ENCODE peak calls at places on chromosomes 11 and 22, in five cellular contexts. One of them, this sample, is unnamed.

GRCh38 chr22:29098296-29098695 is 25.5 kb downstream of the KREMEN1 start:
- DNase-seq in DND-41: no peak
- DNase-seq in esophagus muscularis mucosa: no peak
- DNase-seq in ovary: no peak
- DNase-seq in right lobe of liver: no peak
- DNase-seq in this sample: no peak

GRCh38 chr11:58786693-58787092 is 55.0 kb upstream of the GLYAT start:
- DNase-seq in ovary: no peak
- DNase-seq in right lobe of liver: no peak
- DNase-seq in DND-41: no peak
- DNase-seq in esophagus muscularis mucosa: no peak
- DNase-seq in this sample: no peak

GRCh38 chr11:404551-405264 is 10.1 kb downstream of the SIGIRR start:
- DNase-seq in esophagus muscularis mucosa: no peak
- DNase-seq in right lobe of liver: no peak
- DNase-seq in DND-41: no peak
- DNase-seq in ovary: no peak
- DNase-seq in this sample: no peak

GRCh38 chr11:111069076-111069475 is 176.4 kb upstream of the POU2AF2 start:
- DNase-seq in DND-41: no peak
- DNase-seq in right lobe of liver: no peak
- DNase-seq in esophagus muscularis mucosa: no peak
- DNase-seq in ovary: no peak
- DNase-seq in this sample: no peak

GRCh38 chr11:134412508-134413333 is 679 bp upstream of the B3GAT1 start:
- DNase-seq in esophagus muscularis mucosa: no peak
- DNase-seq in right lobe of liver: peak
- DNase-seq in ovary: no peak
- DNase-seq in DND-41: no peak
- DNase-seq in this sample: no peak

GRCh38 chr11:128908391-128909246 is 17.5 kb downstream of the KCNJ5 start:
- DNase-seq in esophagus muscularis mucosa: no peak
- DNase-seq in right lobe of liver: peak
- DNase-seq in ovary: peak
- DNase-seq in DND-41: no peak
- DNase-seq in this sample: no peak

GRCh38 chr11:72573380-72573949 is 100.8 kb downstream of the PDE2A start:
- DNase-seq in DND-41: peak
- DNase-seq in right lobe of liver: peak
- DNase-seq in esophagus muscularis mucosa: no peak
- DNase-seq in ovary: no peak
- DNase-seq in this sample: peak

GRCh38 chr11:72736452-72737069 is 15.6 kb downstream of the ARAP1 start:
- DNase-seq in esophagus muscularis mucosa: no peak
- DNase-seq in DND-41: peak
- DNase-seq in right lobe of liver: peak
- DNase-seq in ovary: no peak
- DNase-seq in this sample: peak

GRCh38 chr11:27421819-27422494 is 50.6 kb downstream of the LGR4 start:
- DNase-seq in DND-41: no peak
- DNase-seq in right lobe of liver: no peak
- DNase-seq in esophagus muscularis mucosa: no peak
- DNase-seq in ovary: no peak
- DNase-seq in this sample: no peak

GRCh38 chr11:112440518-112440917 is 179.9 kb upstream of the PLET1 start:
- DNase-seq in esophagus muscularis mucosa: no peak
- DNase-seq in ovary: no peak
- DNase-seq in DND-41: no peak
- DNase-seq in right lobe of liver: no peak
- DNase-seq in this sample: no peak

GRCh38 chr11:44893250-44894216 is 57.1 kb downstream of the TP53I11 start:
- DNase-seq in right lobe of liver: no peak
- DNase-seq in ovary: peak
- DNase-seq in DND-41: no peak
- DNase-seq in esophagus muscularis mucosa: no peak
- DNase-seq in this sample: no peak
- H3K4me3 ChIP-seq in right lobe of liver: no peak
- H3K4me3 ChIP-seq in ovary: no peak
- H3K4me3 ChIP-seq in DND-41: no peak
- H3K4me3 ChIP-seq in esophagus muscularis mucosa: peak
- H3K4me3 ChIP-seq in this sample: no peak

GRCh38 chr11:3035333-3035732 is 21.9 kb downstream of the CARS1 start:
- DNase-seq in DND-41: no peak
- DNase-seq in esophagus muscularis mucosa: no peak
- DNase-seq in right lobe of liver: no peak
- DNase-seq in ovary: no peak
- DNase-seq in this sample: no peak
- TF ChIP-seq CTCF in DND-41: no peak
- TF ChIP-seq CTCF in esophagus muscularis mucosa: no peak
- TF ChIP-seq CTCF in right lobe of liver: no peak
- TF ChIP-seq CTCF in ovary: no peak
- TF ChIP-seq CTCF in this sample: no peak

DNA sequence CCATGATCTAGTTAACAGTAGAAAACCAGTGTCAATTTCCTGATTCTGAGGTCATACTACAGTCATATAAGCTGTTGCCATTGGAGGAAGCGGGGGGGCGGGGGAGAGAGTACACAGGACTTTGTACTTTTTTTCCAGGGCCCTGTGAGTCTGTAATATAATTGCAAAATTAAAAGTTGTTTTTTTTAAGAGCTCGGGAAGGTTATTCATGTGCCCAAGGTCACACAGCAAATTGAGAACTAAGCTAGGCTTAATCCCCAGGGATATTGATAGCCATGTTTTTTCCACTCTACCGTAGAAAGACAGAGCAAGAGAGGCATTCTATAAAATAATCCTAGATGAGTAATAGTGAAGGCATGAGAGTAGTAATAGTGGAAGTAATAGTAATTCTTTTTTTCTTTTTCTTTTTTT is 312.3 kb downstream of the MN1 start:
- DNase-seq in ovary: no peak
- DNase-seq in right lobe of liver: peak
- DNase-seq in DND-41: no peak
- DNase-seq in esophagus muscularis mucosa: no peak
- DNase-seq in this sample: no peak
- H3K4me3 ChIP-seq in ovary: no peak
- H3K4me3 ChIP-seq in right lobe of liver: no peak
- H3K4me3 ChIP-seq in DND-41: no peak
- H3K4me3 ChIP-seq in esophagus muscularis mucosa: no peak
- H3K4me3 ChIP-seq in this sample: no peak

GRCh38 chr11:17528906-17529813 is 15.1 kb downstream of the USH1C start:
- DNase-seq in ovary: no peak
- DNase-seq in DND-41: no peak
- DNase-seq in esophagus muscularis mucosa: no peak
- DNase-seq in right lobe of liver: no peak
- DNase-seq in this sample: no peak

GRCh38 chr11:17526931-17527660 is 17.1 kb downstream of the USH1C start:
- DNase-seq in DND-41: no peak
- DNase-seq in right lobe of liver: no peak
- DNase-seq in esophagus muscularis mucosa: no peak
- DNase-seq in ovary: no peak
- DNase-seq in this sample: no peak

GRCh38 chr11:17526326-17526725 is 17.9 kb downstream of the USH1C start:
- DNase-seq in DND-41: no peak
- DNase-seq in right lobe of liver: no peak
- DNase-seq in esophagus muscularis mucosa: no peak
- DNase-seq in ovary: no peak
- DNase-seq in this sample: no peak

GRCh38 chr11:17529814-17530162 is 14.4 kb downstream of the USH1C start:
- DNase-seq in ovary: no peak
- DNase-seq in esophagus muscularis mucosa: no peak
- DNase-seq in DND-41: no peak
- DNase-seq in right lobe of liver: no peak
- DNase-seq in this sample: no peak

GRCh38 chr11:17528181-17528691 is 16.0 kb downstream of the USH1C start:
- DNase-seq in DND-41: peak
- DNase-seq in ovary: no peak
- DNase-seq in esophagus muscularis mucosa: no peak
- DNase-seq in right lobe of liver: peak
- DNase-seq in this sample: no peak
- TF ChIP-seq CTCF in DND-41: peak
- TF ChIP-seq CTCF in ovary: no peak
- TF ChIP-seq CTCF in esophagus muscularis mucosa: peak
- TF ChIP-seq CTCF in right lobe of liver: peak
- TF ChIP-seq CTCF in this sample: peak

GRCh38 chr22:22519591-22519990 is 479 bp downstream of the ZNF280A start:
- DNase-seq in right lobe of liver: no peak
- DNase-seq in ovary: no peak
- DNase-seq in esophagus muscularis mucosa: no peak
- DNase-seq in DND-41: no peak
- DNase-seq in this sample: no peak
- H3K4me3 ChIP-seq in right lobe of liver: no peak
- H3K4me3 ChIP-seq in ovary: no peak
- H3K4me3 ChIP-seq in esophagus muscularis mucosa: no peak
- H3K4me3 ChIP-seq in DND-41: no peak
- H3K4me3 ChIP-seq in this sample: no peak

This sample was measured in upper lobe of right lung.